ENCODE peak calls at places on chromosome 1, in four cellular contexts. R is GM12878, A is HepG2, I is K562. M is an unnamed sample.

GRCh38 chr1:38917772-38918171 is 23.9 kb downstream of the RHBDL2 start:
- DNase-seq in R (no peak), A (no peak), I (no peak), M (no peak)

GRCh38 chr1:114558548-114558947 is 22.9 kb downstream of the BCAS2 start:
- DNase-seq in A (peak; percentile 18), I (no peak), R (no peak), M (peak; percentile 32)

GRCh38 chr1:201105688-201106087 is 6.5 kb downstream of the CACNA1S start:
- DNase-seq in I (no peak), A (no peak), R (no peak), M (no peak)

GRCh38 chr1:94743866-94744265 is 76.3 kb upstream of the SLC44A3 start:
- DNase-seq in R (no peak), I (no peak), A (no peak), M (no peak)

GRCh38 chr1:212228591-212229119 is 56.6 kb upstream of the PPP2R5A start:
- DNase-seq in I (no peak), A (peak; percentile 80), R (no peak), M (no peak)

GRCh38 chr1:33709780-33710713 is 153.8 kb upstream of the HMGB4 start:
- DNase-seq in R (no peak), A (no peak), I (no peak), M (no peak)

GRCh38 chr1:183901748-183902341 is 96.9 kb downstream of the RGL1 start:
- DNase-seq in A (no peak), I (no peak), R (peak; percentile 56), M (no peak)

GRCh38 chr1:29315876-29316275 is 79.6 kb downstream of the PTPRU start:
- DNase-seq in A (no peak), R (no peak), I (no peak), M (no peak)

GRCh38 chr1:245326396-245326795 is 171.6 kb downstream of the KIF26B start:
- DNase-seq in R (no peak), A (no peak), I (no peak), M (no peak)

GRCh38 chr1:175355414-175355813 is 162.8 kb upstream of the KIAA0040 start:
- DNase-seq in A (no peak), R (no peak), I (no peak), M (no peak)

GRCh38 chr1:23661887-23662286 is 29.7 kb upstream of the RPL11 start:
- DNase-seq in R (no peak), I (no peak), A (no peak), M (no peak)

GRCh38 chr1:109762821-109763645 is 690 bp downstream of the EPS8L3 start:
- DNase-seq in R (no peak), A (no peak), I (peak; percentile 76), M (no peak)

GRCh38 chr1:239951518-239952130 is 140.1 kb upstream of the FMN2 start:
- DNase-seq in I (peak; percentile 68), A (peak; percentile 63), R (no peak), M (peak; percentile 67)

GRCh38 chr1:223707270-223708000 is 4.9 kb upstream of the CAPN2 start:
- DNase-seq in R (no peak), A (peak; percentile 76), I (peak; percentile 75), M (no peak)

GRCh38 chr1:202564958-202565497 is 145.2 kb downstream of the SYT2 start:
- DNase-seq in I (no peak), A (no peak), R (no peak), M (no peak)

GRCh38 chr1:200258447-200259375 is 151.1 kb downstream of the ZNF281 start:
- DNase-seq in I (peak; percentile 42), R (no peak), A (peak; percentile 52), M (peak; percentile 70)

GRCh38 chr1:248838357-248839167 is 538 bp downstream of the ZNF672 start:
- DNase-seq in A (peak; percentile 80), I (peak; percentile 80), R (no peak), M (peak; percentile 65)

GRCh38 chr1:207870279-207871031 is 40.5 kb downstream of the CD34 start:
- DNase-seq in A (no peak), I (no peak), R (no peak), M (no peak)

GRCh38 chr1:159916240-159917051 is 8.9 kb downstream of the TAGLN2 start:
- DNase-seq in I (no peak), R (no peak), A (peak; percentile 60), M (peak; percentile 50)

GRCh38 chr1:228085287-228085926 is 2.9 kb downstream of the ARF1 start:
- DNase-seq in I (peak; percentile 51), R (no peak), A (peak; percentile 63), M (no peak)

GRCh38 chr1:42370876-42371549 is 9.6 kb upstream of the RIMKLA start:
- DNase-seq in A (no peak), R (no peak), I (no peak), M (no peak)

GRCh38 chr1:159008744-159009188 is 941 bp upstream of the IFI16 start:
- DNase-seq in I (no peak), A (no peak), R (peak; percentile 69), M (no peak)

GRCh38 chr1:191695865-191696264 is 462.4 kb upstream of the RGS18 start:
- DNase-seq in A (no peak), R (peak; percentile 8), I (no peak), M (no peak)

GRCh38 chr1:92201973-92202372 is 15.7 kb upstream of the C1orf146 start:
- DNase-seq in R (no peak), I (no peak), A (no peak), M (no peak)

GRCh38 chr1:39387452-39387851 is 104.0 kb upstream of the BMP8A start:
- DNase-seq in I (peak; percentile 51), A (peak; percentile 84), R (no peak), M (peak; percentile 22)

GRCh38 chr1:198641506-198641905 is 2.7 kb downstream of the PTPRC start:
- DNase-seq in R (no peak), I (no peak), A (no peak), M (no peak)

GRCh38 chr1:181327796-181328195 is 155.5 kb upstream of the CACNA1E start:
- DNase-seq in A (no peak), I (no peak), R (no peak), M (no peak)
- TF ChIP-seq TARDBP in A (no peak), I (no peak), R (no peak), M (no peak)

DNA sequence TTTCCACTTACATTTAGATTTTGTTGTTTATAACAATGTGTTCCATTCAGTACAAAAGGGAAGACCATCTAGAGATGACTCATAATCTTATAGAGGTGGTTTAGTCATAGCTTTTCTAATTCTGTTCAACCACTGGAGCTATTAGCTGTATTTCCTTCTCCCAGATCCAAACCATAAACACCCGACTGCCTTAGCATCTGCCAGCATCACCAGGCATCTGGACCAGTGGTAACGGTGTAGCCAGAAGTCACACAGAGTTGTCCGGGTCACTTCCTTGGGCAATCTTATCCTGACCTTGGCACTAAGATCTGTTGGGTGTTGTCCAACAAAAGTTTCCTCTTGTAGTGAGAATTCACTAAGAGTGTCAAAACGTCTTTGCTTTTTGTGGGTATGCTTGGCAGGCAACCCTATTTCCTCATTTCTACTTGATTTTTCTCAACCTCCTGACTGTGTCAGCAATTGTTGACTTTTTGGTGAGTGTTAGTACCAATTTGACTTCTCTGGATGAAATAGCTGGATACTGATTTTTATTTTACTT is 372.1 kb upstream of the B3GALT2 start:
- DNase-seq in R (no peak), I (no peak), A (no peak), M (no peak)
- TF ChIP-seq FOXK2 in R (no peak), I (no peak), A (no peak), M (no peak)

DNA sequence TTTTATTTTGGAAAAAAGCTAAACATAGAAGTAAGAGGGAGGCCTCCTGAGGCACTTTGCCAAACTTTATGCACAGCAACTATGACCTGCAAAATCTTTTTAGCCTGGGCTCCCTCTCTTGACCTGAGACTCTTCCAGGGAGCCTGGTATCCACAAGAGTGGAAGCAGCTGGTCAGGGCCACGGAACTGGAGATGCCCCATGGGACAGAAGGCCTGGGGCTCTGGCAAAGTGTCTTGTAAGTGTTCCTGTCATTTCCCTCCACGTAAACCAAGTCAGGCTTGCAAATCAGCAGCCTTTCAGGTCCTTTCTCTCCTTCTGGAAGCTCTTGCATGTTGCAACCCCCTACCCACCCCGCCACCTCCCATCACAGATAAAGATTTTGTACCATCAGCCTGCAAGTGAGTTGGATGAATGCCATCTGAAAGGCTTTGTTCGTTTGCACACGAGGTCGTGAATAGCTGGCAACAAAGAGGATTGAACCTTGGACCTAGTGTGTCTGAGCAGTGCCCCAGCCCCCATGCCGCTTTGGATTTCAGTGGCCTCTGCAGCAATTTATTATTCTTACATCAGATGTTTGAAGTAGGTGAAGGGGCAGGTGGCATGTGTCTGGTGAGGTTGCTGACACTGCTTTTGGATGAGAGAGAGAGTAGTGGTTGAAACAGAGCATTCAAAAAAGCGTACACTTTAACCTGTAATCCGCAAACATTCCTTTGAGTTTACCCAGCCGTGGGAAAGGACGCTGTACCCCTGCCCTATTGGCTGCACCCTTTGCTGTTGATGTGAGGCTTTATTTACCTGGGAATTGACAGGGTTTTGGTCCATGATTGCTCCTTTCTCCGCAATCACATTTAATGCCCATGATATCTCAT is 91.6 kb downstream of the GALNT2 start:
- DNase-seq in R (no peak), I (no peak), A (peak; percentile 98), M (no peak)
- TF ChIP-seq TARDBP in R (no peak), I (no peak), A (peak; percentile 95), M (no peak)

GRCh38 chr1:243745361-243745760 is 104.7 kb downstream of the AKT3 start:
- DNase-seq in A (no peak), R (no peak), I (no peak), M (no peak)

GRCh38 chr1:243751506-243751905 is 98.5 kb downstream of the AKT3 start:
- DNase-seq in I (no peak), R (no peak), A (no peak), M (no peak)

GRCh38 chr1:243748227-243748626 is 101.8 kb downstream of the AKT3 start:
- DNase-seq in A (no peak), I (no peak), R (no peak), M (no peak)

GRCh38 chr1:243746736-243747135 is 103.3 kb downstream of the AKT3 start:
- DNase-seq in R (no peak), I (no peak), A (no peak), M (no peak)

GRCh38 chr1:243748706-243749283 is 101.2 kb downstream of the AKT3 start:
- DNase-seq in A (peak; percentile 49), R (peak; percentile 28), I (peak; percentile 55), M (peak; percentile 74)
- TF ChIP-seq FOXK2 in A (no peak), R (no peak), I (no peak), M (no peak)

GRCh38 chr1:4110888-4111287 is 210.8 kb upstream of the C1orf174 start:
- DNase-seq in I (no peak), A (no peak), R (no peak), M (no peak)
- TF ChIP-seq TARDBP in I (no peak), A (no peak), R (no peak), M (no peak)

GRCh38 chr1:66166746-66167145 is 367.2 kb upstream of the SGIP1 start:
- DNase-seq in R (no peak), A (no peak), I (no peak), M (no peak)
- TF ChIP-seq FOXK2 in R (no peak), A (no peak), I (no peak), M (no peak)

DNA sequence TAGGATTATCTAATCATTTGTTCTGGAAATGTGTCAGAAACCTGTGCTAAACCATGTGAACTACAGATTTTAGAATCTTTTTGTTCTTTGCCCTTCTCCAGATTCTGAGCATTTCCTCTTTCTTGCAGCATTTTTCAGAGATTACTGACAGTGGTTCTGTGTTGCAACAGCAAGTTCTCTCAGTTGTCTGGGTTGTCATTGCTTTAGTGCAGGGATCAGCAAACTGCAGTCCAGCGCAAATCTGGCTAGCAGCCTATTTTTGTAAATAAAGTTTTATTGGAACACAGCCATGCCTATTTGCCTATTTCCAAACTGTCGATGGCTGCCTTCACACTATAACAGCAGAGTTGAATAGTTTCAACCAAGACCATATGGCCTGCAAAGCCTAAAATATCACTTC is 66.3 kb upstream of the LRRC8D start:
- DNase-seq in A (no peak), I (no peak), R (no peak), M (no peak)
- TF ChIP-seq TARDBP in A (no peak), I (no peak), R (no peak), M (no peak)

GRCh38 chr1:76176020-76176419 is 101.5 kb downstream of the ST6GALNAC3 start:
- DNase-seq in I (no peak), R (no peak), A (no peak), M (no peak)
- TF ChIP-seq FOXK2 in I (no peak), R (no peak), A (no peak), M (no peak)

M was measured in HEK293T.